ENCODE peak calls at places on chromosomes 13 and 19, in eight cellular contexts. H, G, K, M, Y, R, X and L are unnamed samples.

GRCh38 chr19:1261863-1262686 is 7.1 kb upstream of the CIRBP start:
- DNase-seq in X (no peak), G (no peak), Y (peak), M (peak), R (peak), H (peak), K (peak), L (no peak)

GRCh38 chr13:33251131-33251629 is 34.4 kb downstream of the STARD13 start:
- DNase-seq in M (peak), R (no peak), X (no peak), G (peak), H (peak), K (no peak), Y (peak), L (peak)

GRCh38 chr19:48330012-48330681 is 4.8 kb downstream of the EMP3 start:
- DNase-seq in G (no peak), H (no peak), X (peak), Y (no peak), M (peak), R (no peak), K (peak), L (no peak)

GRCh38 chr13:97142452-97142851 is 79.7 kb upstream of the MBNL2 start:
- DNase-seq in Y (peak), K (peak), R (no peak), G (no peak), M (peak), H (no peak), X (no peak), L (no peak)

GRCh38 chr13:101325423-101325822 is 90.9 kb downstream of the NALCN start:
- DNase-seq in X (no peak), H (no peak), G (no peak), Y (no peak), M (no peak), K (no peak), R (no peak), L (no peak)

GRCh38 chr19:32532233-32532632 is 48.8 kb upstream of the PDCD5 start:
- DNase-seq in R (no peak), H (no peak), M (no peak), K (no peak), X (no peak), G (no peak), Y (no peak), L (no peak)

GRCh38 chr13:112903071-112903577 is 65.9 kb upstream of the MCF2L start:
- DNase-seq in H (no peak), R (no peak), X (no peak), K (no peak), M (no peak), G (no peak), Y (no peak), L (no peak)

GRCh38 chr19:39514840-39515550 is at the start of gene SELENOV:
- DNase-seq in R (no peak), Y (no peak), X (peak), M (no peak), K (no peak), H (no peak), G (no peak), L (no peak)

GRCh38 chr19:3547767-3548282 is 8.9 kb downstream of the TEKTIP1 start:
- DNase-seq in R (no peak), M (no peak), X (no peak), K (no peak), G (no peak), H (no peak), Y (no peak), L (no peak)

GRCh38 chr19:7705387-7706187 is 3.7 kb upstream of the FCER2 start:
- DNase-seq in G (no peak), X (peak), R (no peak), K (peak), H (no peak), M (peak), Y (no peak), L (no peak)

GRCh38 chr13:33087790-33088189 is 71.6 kb downstream of the KL start:
- DNase-seq in Y (peak), M (no peak), H (peak), K (no peak), G (no peak), X (no peak), R (no peak), L (no peak)

GRCh38 chr13:52348081-52348480 is 57.9 kb downstream of the THSD1 start:
- DNase-seq in H (no peak), G (peak), X (no peak), Y (peak), M (no peak), K (no peak), R (no peak), L (peak)

GRCh38 chr13:110507678-110508381 is 53.7 kb downstream of the RAB20 start:
- DNase-seq in G (no peak), X (no peak), Y (no peak), R (no peak), H (peak), K (peak), M (peak), L (no peak)
- TF ChIP-seq CTCF in G (no peak), X (no peak), Y (peak), R (peak), H (peak), K (peak), M (no peak), L (no peak)

GRCh38 chr19:18490719-18491118 is 31.2 kb downstream of the ELL start:
- DNase-seq in M (no peak), K (no peak), R (no peak), H (no peak), G (no peak), Y (no peak), X (no peak), L (no peak)

GRCh38 chr19:18489627-18490184 is 32.2 kb downstream of the ELL start:
- DNase-seq in X (no peak), K (no peak), Y (no peak), R (no peak), G (no peak), H (no peak), M (no peak), L (no peak)

GRCh38 chr19:18487576-18488402 is 34.1 kb downstream of the ELL start:
- DNase-seq in K (no peak), R (no peak), X (no peak), Y (no peak), H (no peak), M (no peak), G (no peak), L (no peak)

GRCh38 chr19:18488403-18488723 is 33.5 kb downstream of the ELL start:
- DNase-seq in Y (no peak), M (no peak), K (no peak), X (no peak), R (no peak), H (peak), G (no peak), L (no peak)

GRCh38 chr19:18488838-18489626 is 32.8 kb downstream of the ELL start:
- DNase-seq in H (peak), Y (no peak), G (no peak), R (no peak), K (peak), X (no peak), M (no peak), L (no peak)
- TF ChIP-seq CTCF in H (peak), Y (peak), G (peak), R (peak), K (peak), X (no peak), M (peak), L (peak)

DNA sequence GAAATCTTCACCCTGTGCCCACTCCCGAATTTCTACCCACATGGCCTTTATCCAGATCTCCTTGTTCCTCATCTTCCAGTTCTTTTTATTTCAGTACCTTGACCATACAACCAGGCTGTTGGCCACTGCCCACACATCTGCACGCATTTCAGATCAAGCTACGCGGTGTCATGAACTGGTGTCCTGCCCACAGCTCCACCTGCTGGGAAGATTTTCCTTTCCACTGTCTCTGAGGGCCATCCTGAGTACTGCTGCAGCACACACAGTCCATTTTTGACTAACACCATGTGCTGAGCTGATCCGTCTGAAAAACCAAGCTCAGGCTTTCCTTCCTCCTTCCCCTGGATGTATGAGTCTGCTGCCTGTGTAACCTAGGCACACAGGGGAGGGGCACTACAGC is 71.8 kb downstream of the WASF3 start:
- DNase-seq in G (no peak), K (no peak), X (no peak), R (no peak), H (peak), Y (peak), M (no peak), L (no peak)
- TF ChIP-seq CTCF in G (peak), K (no peak), X (no peak), R (no peak), H (peak), Y (peak), M (no peak), L (peak)

GRCh38 chr13:90238433-90238832 is 1109.1 kb upstream of the MIR17HG start:
- DNase-seq in K (no peak), Y (peak), X (no peak), G (no peak), M (no peak), R (no peak), H (peak), L (no peak)

GRCh38 chr13:90237852-90238251 is 1109.6 kb upstream of the MIR17HG start:
- DNase-seq in H (no peak), M (no peak), R (no peak), G (no peak), Y (no peak), K (no peak), X (no peak), L (no peak)

GRCh38 chr13:90232291-90232690 is 1115.2 kb upstream of the MIR17HG start:
- DNase-seq in M (no peak), R (no peak), Y (no peak), H (no peak), G (no peak), X (no peak), K (no peak), L (no peak)

GRCh38 chr13:90230311-90230710 is 1117.2 kb upstream of the MIR17HG start:
- DNase-seq in R (no peak), H (no peak), X (no peak), K (no peak), G (no peak), M (no peak), Y (no peak), L (no peak)

DNA sequence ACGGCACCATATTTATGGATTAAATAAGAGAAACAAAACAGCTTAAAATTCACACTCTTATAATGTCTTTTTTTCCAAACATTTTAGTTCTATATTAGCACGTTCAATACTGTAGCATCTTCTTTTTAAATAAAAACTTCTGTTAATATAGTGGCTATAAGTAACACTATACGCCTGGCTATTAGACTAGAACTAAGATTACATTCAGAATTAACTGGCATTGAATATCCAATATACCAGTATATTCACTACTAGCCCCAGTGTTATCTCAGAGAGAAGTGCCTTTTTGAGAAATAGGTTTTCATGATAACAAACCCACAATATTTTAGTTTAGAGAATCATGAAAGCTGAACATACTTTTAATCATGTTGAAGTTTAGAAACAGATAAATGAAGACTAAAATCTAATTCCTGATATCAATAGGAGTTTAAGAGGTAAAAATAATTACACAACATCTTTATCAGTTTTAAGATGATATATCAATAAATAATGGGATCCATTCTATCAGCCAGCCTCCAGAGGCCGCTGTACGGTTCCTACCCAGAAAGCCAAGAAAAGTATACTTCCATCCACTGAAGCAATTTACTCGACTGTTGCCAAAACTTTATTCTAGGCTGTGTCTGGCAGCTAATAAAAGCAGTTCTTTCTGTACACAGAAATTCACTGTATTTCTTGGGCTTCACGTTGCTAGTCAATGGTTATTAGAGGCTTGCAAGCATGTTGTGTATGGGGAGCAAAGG is 1113.4 kb upstream of the MIR17HG start:
- DNase-seq in G (no peak), X (no peak), H (peak), M (no peak), Y (no peak), R (no peak), K (no peak), L (no peak)
- TF ChIP-seq CTCF in G (no peak), X (no peak), H (peak), M (no peak), Y (no peak), R (no peak), K (no peak), L (no peak)

GRCh38 chr19:42032428-42032827 is 37.6 kb downstream of the GRIK5 start:
- DNase-seq in H (peak), X (no peak), Y (no peak), M (peak), R (no peak), G (no peak), K (no peak), L (no peak)
- TF ChIP-seq CTCF in H (no peak), X (no peak), Y (no peak), M (no peak), R (no peak), G (no peak), K (no peak), L (no peak)

DNA sequence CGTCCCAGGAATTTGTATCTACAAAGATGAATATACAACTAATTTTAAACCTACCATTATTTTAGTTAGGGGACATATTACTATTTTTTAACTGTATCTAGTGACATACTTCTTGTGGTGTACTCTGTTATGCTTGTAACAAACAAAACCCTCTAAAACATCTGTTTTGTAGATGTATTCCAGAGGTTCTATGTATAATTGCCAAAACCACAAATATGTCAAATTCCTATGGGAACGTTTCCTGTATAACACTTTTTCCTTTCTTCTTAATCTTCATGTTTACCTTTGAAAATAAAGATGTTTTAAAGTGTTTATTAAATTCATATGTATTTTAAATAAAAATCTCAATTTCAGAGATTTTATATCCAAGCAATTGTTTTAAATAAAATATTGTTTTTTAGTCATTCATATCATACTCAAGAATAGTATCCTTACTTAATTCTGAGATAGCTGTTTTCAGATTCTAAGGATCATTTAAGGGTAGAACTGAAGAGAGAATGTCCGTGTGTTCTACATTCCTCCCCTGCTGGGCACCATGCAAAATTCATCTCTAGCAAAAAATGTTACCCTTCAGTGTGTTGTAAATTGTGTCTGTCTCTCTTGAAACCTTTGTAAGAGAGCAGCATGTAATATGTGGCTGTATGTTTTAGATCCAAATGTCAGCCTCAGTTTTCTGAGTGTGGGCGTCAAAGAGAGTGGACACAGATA is 1327.7 kb downstream of the EFNB2 start:
- DNase-seq in H (no peak), X (no peak), K (no peak), Y (peak), M (no peak), G (no peak), R (no peak), L (no peak)
- TF ChIP-seq CTCF in H (no peak), X (no peak), K (no peak), Y (no peak), M (no peak), G (no peak), R (no peak), L (no peak)

GRCh38 chr19:50725218-50725931 is 2.2 kb downstream of the CLEC11A start:
- DNase-seq in X (no peak), H (no peak), G (no peak), M (no peak), R (no peak), Y (no peak), K (no peak), L (no peak)
- TF ChIP-seq CTCF in X (no peak), H (no peak), G (no peak), M (no peak), R (no peak), Y (no peak), K (no peak), L (no peak)

GRCh38 chr19:4723465-4724251 is at the start of gene DPP9:
- DNase-seq in K (peak), H (peak), R (peak), G (peak), Y (peak), X (peak), M (peak), L (peak)
- TF ChIP-seq CTCF in K (peak), H (peak), R (peak), G (peak), Y (peak), X (no peak), M (no peak), L (peak)

GRCh38 chr13:96130818-96131217 is 40.9 kb downstream of the HS6ST3 start:
- DNase-seq in M (no peak), G (no peak), Y (no peak), H (no peak), X (no peak), R (no peak), K (no peak), L (no peak)
- TF ChIP-seq CTCF in M (no peak), G (no peak), Y (no peak), H (no peak), X (no peak), R (no peak), K (no peak), L (no peak)

DNA sequence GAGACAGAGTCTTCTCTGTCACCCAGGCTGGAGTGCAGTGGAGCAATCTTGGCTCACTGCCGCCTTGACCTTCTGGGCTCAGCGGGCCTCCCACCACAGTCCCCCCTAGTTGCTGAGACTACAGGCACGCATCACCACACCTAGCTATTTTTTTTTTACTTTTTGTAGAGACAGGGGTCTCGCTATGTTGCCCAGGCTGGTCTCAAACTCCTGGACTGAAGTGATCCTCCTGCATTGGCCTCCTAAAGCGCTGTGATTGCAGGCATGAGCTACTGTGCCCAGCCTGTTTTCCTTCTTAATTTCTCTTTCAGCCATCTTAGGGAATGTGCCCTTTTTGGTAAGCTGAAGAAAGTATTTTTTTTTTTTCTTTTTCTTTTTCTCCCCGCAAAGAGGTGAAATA is 42.6 kb upstream of the RNF113B start:
- DNase-seq in G (no peak), H (no peak), R (no peak), X (no peak), M (no peak), K (no peak), Y (no peak), L (no peak)
- TF ChIP-seq CTCF in G (no peak), H (no peak), R (no peak), X (no peak), M (no peak), K (no peak), Y (no peak), L (no peak)